ENCODE peak calls at places on chromosomes 4 and X, in ten cellular contexts. One of them, this sample, is unnamed.

GRCh38 chr4:114598191-114599121 is at the start of gene UGT8:
- DNase-seq in left ventricle myocardium inferior: peak
- DNase-seq in cardiac muscle cell: peak
- DNase-seq in brain microvascular endothelial cell: no peak
- DNase-seq in gastrocnemius medialis: no peak
- DNase-seq in ascending aorta: peak
- DNase-seq in fibroblast of lung: peak
- DNase-seq in mucosa of descending colon: peak
- DNase-seq in psoas muscle: peak
- DNase-seq in heart left ventricle: no peak
- DNase-seq in this sample: peak

GRCh38 chrX:46327229-46328081 is 217.8 kb downstream of the ZNF674 start:
- DNase-seq in fibroblast of lung: peak
- DNase-seq in psoas muscle: no peak
- DNase-seq in gastrocnemius medialis: no peak
- DNase-seq in brain microvascular endothelial cell: peak
- DNase-seq in cardiac muscle cell: peak
- DNase-seq in heart left ventricle: peak
- DNase-seq in left ventricle myocardium inferior: peak
- DNase-seq in mucosa of descending colon: peak
- DNase-seq in ascending aorta: peak
- DNase-seq in this sample: peak

GRCh38 chrX:15913161-15913560 is 58.5 kb upstream of the AP1S2 start:
- DNase-seq in cardiac muscle cell: no peak
- DNase-seq in heart left ventricle: no peak
- DNase-seq in left ventricle myocardium inferior: no peak
- DNase-seq in fibroblast of lung: no peak
- DNase-seq in gastrocnemius medialis: no peak
- DNase-seq in ascending aorta: no peak
- DNase-seq in mucosa of descending colon: no peak
- DNase-seq in brain microvascular endothelial cell: no peak
- DNase-seq in psoas muscle: no peak
- DNase-seq in this sample: no peak

GRCh38 chr4:125423124-125423523 is 108.4 kb downstream of the FAT4 start:
- DNase-seq in ascending aorta: no peak
- DNase-seq in cardiac muscle cell: no peak
- DNase-seq in left ventricle myocardium inferior: no peak
- DNase-seq in mucosa of descending colon: no peak
- DNase-seq in heart left ventricle: no peak
- DNase-seq in fibroblast of lung: no peak
- DNase-seq in psoas muscle: no peak
- DNase-seq in brain microvascular endothelial cell: no peak
- DNase-seq in gastrocnemius medialis: no peak
- DNase-seq in this sample: no peak

GRCh38 chr4:5812506-5813229 is 80.2 kb downstream of the CRMP1 start:
- DNase-seq in ascending aorta: no peak
- DNase-seq in psoas muscle: no peak
- DNase-seq in cardiac muscle cell: peak
- DNase-seq in gastrocnemius medialis: no peak
- DNase-seq in fibroblast of lung: peak
- DNase-seq in mucosa of descending colon: no peak
- DNase-seq in heart left ventricle: no peak
- DNase-seq in brain microvascular endothelial cell: peak
- DNase-seq in left ventricle myocardium inferior: no peak
- DNase-seq in this sample: no peak

GRCh38 chr4:158079661-158080060 is 93.2 kb downstream of the GASK1B start:
- DNase-seq in cardiac muscle cell: no peak
- DNase-seq in left ventricle myocardium inferior: no peak
- DNase-seq in heart left ventricle: peak
- DNase-seq in ascending aorta: no peak
- DNase-seq in fibroblast of lung: no peak
- DNase-seq in gastrocnemius medialis: no peak
- DNase-seq in mucosa of descending colon: no peak
- DNase-seq in psoas muscle: no peak
- DNase-seq in brain microvascular endothelial cell: no peak
- DNase-seq in this sample: no peak

GRCh38 chr4:150199056-150199455 is 120.8 kb downstream of the DCLK2 start:
- DNase-seq in heart left ventricle: no peak
- DNase-seq in mucosa of descending colon: no peak
- DNase-seq in cardiac muscle cell: no peak
- DNase-seq in brain microvascular endothelial cell: no peak
- DNase-seq in psoas muscle: no peak
- DNase-seq in fibroblast of lung: no peak
- DNase-seq in left ventricle myocardium inferior: no peak
- DNase-seq in ascending aorta: no peak
- DNase-seq in gastrocnemius medialis: no peak
- DNase-seq in this sample: no peak

GRCh38 chr4:117331817-117332216 is 246.4 kb upstream of the TRAM1L1 start:
- DNase-seq in cardiac muscle cell: no peak
- DNase-seq in left ventricle myocardium inferior: no peak
- DNase-seq in ascending aorta: no peak
- DNase-seq in gastrocnemius medialis: no peak
- DNase-seq in fibroblast of lung: no peak
- DNase-seq in brain microvascular endothelial cell: peak
- DNase-seq in heart left ventricle: no peak
- DNase-seq in mucosa of descending colon: no peak
- DNase-seq in psoas muscle: no peak
- DNase-seq in this sample: no peak

GRCh38 chrX:133594156-133594555 is 178.9 kb upstream of the GPC4 start:
- DNase-seq in fibroblast of lung: no peak
- DNase-seq in gastrocnemius medialis: no peak
- DNase-seq in heart left ventricle: no peak
- DNase-seq in left ventricle myocardium inferior: no peak
- DNase-seq in psoas muscle: no peak
- DNase-seq in brain microvascular endothelial cell: no peak
- DNase-seq in cardiac muscle cell: no peak
- DNase-seq in mucosa of descending colon: no peak
- DNase-seq in ascending aorta: no peak
- DNase-seq in this sample: no peak

GRCh38 chr4:78784255-78784654 is 8.1 kb downstream of the BMP2K start:
- DNase-seq in cardiac muscle cell: peak
- DNase-seq in gastrocnemius medialis: no peak
- DNase-seq in psoas muscle: no peak
- DNase-seq in left ventricle myocardium inferior: no peak
- DNase-seq in mucosa of descending colon: no peak
- DNase-seq in ascending aorta: no peak
- DNase-seq in heart left ventricle: no peak
- DNase-seq in fibroblast of lung: peak
- DNase-seq in brain microvascular endothelial cell: peak
- DNase-seq in this sample: no peak

GRCh38 chrX:12906392-12906791 is at the start of gene TLR8:
- DNase-seq in fibroblast of lung: no peak
- DNase-seq in mucosa of descending colon: no peak
- DNase-seq in gastrocnemius medialis: no peak
- DNase-seq in heart left ventricle: no peak
- DNase-seq in ascending aorta: no peak
- DNase-seq in left ventricle myocardium inferior: no peak
- DNase-seq in cardiac muscle cell: no peak
- DNase-seq in brain microvascular endothelial cell: no peak
- DNase-seq in psoas muscle: no peak
- DNase-seq in this sample: no peak

GRCh38 chr4:54318904-54319303 is 89.8 kb downstream of the PDGFRA start:
- DNase-seq in ascending aorta: no peak
- DNase-seq in heart left ventricle: no peak
- DNase-seq in cardiac muscle cell: peak
- DNase-seq in left ventricle myocardium inferior: no peak
- DNase-seq in psoas muscle: no peak
- DNase-seq in fibroblast of lung: peak
- DNase-seq in gastrocnemius medialis: no peak
- DNase-seq in brain microvascular endothelial cell: peak
- DNase-seq in mucosa of descending colon: no peak
- DNase-seq in this sample: no peak

GRCh38 chr4:36651253-36651652 is 369.8 kb downstream of the DTHD1 start:
- DNase-seq in ascending aorta: no peak
- DNase-seq in brain microvascular endothelial cell: no peak
- DNase-seq in fibroblast of lung: no peak
- DNase-seq in heart left ventricle: no peak
- DNase-seq in left ventricle myocardium inferior: no peak
- DNase-seq in psoas muscle: no peak
- DNase-seq in cardiac muscle cell: no peak
- DNase-seq in mucosa of descending colon: no peak
- DNase-seq in gastrocnemius medialis: no peak
- DNase-seq in this sample: no peak

GRCh38 chr4:145734576-145735329 is 54.8 kb downstream of the C4orf51 start:
- DNase-seq in left ventricle myocardium inferior: no peak
- DNase-seq in fibroblast of lung: peak
- DNase-seq in psoas muscle: peak
- DNase-seq in brain microvascular endothelial cell: peak
- DNase-seq in heart left ventricle: peak
- DNase-seq in mucosa of descending colon: peak
- DNase-seq in cardiac muscle cell: peak
- DNase-seq in ascending aorta: peak
- DNase-seq in gastrocnemius medialis: peak
- DNase-seq in this sample: no peak

GRCh38 chrX:109911046-109911445 is 91.9 kb upstream of the TMEM164 start:
- DNase-seq in fibroblast of lung: peak
- DNase-seq in left ventricle myocardium inferior: no peak
- DNase-seq in gastrocnemius medialis: no peak
- DNase-seq in cardiac muscle cell: peak
- DNase-seq in psoas muscle: no peak
- DNase-seq in brain microvascular endothelial cell: no peak
- DNase-seq in mucosa of descending colon: no peak
- DNase-seq in ascending aorta: no peak
- DNase-seq in heart left ventricle: no peak
- DNase-seq in this sample: no peak

GRCh38 chr4:79540143-79540542 is 132.1 kb upstream of the GK2 start:
- DNase-seq in ascending aorta: no peak
- DNase-seq in cardiac muscle cell: no peak
- DNase-seq in fibroblast of lung: no peak
- DNase-seq in gastrocnemius medialis: no peak
- DNase-seq in left ventricle myocardium inferior: no peak
- DNase-seq in heart left ventricle: no peak
- DNase-seq in mucosa of descending colon: no peak
- DNase-seq in brain microvascular endothelial cell: no peak
- DNase-seq in psoas muscle: no peak
- DNase-seq in this sample: no peak

GRCh38 chrX:152656087-152656486 is 18.4 kb downstream of the GABRQ start:
- DNase-seq in psoas muscle: no peak
- DNase-seq in fibroblast of lung: no peak
- DNase-seq in gastrocnemius medialis: no peak
- DNase-seq in left ventricle myocardium inferior: no peak
- DNase-seq in ascending aorta: no peak
- DNase-seq in brain microvascular endothelial cell: no peak
- DNase-seq in mucosa of descending colon: no peak
- DNase-seq in heart left ventricle: no peak
- DNase-seq in cardiac muscle cell: no peak
- DNase-seq in this sample: no peak

DNA sequence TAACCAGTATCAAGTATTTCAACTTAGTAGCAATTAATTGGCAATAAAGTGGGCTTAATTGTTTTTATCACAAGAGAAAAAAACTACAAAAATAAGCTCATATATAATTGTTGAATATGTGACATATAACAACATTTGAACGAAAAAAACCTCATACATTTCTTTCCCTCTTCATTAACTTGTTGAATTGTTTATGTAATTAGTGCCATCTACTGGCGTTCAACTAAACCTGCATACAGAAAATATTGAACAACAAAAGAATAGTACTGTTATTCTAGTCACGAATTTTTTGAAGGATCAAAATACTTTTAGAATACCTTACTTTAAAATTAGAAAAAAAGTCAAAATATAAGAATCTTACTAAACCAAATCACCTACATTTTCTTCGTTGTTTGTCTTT is 586.5 kb upstream of the FTHL17 start:
- DNase-seq in brain microvascular endothelial cell: no peak
- DNase-seq in cardiac muscle cell: peak
- DNase-seq in gastrocnemius medialis: no peak
- DNase-seq in heart left ventricle: no peak
- DNase-seq in left ventricle myocardium inferior: no peak
- DNase-seq in fibroblast of lung: peak
- DNase-seq in psoas muscle: no peak
- DNase-seq in ascending aorta: no peak
- DNase-seq in mucosa of descending colon: no peak
- DNase-seq in this sample: no peak
- TF ChIP-seq CTCF in brain microvascular endothelial cell: peak
- TF ChIP-seq CTCF in cardiac muscle cell: peak
- TF ChIP-seq CTCF in gastrocnemius medialis: peak
- TF ChIP-seq CTCF in heart left ventricle: peak
- TF ChIP-seq CTCF in left ventricle myocardium inferior: peak
- TF ChIP-seq CTCF in fibroblast of lung: peak
- TF ChIP-seq CTCF in psoas muscle: peak
- TF ChIP-seq CTCF in ascending aorta: peak
- TF ChIP-seq CTCF in mucosa of descending colon: no peak
- TF ChIP-seq CTCF in this sample: peak

DNA sequence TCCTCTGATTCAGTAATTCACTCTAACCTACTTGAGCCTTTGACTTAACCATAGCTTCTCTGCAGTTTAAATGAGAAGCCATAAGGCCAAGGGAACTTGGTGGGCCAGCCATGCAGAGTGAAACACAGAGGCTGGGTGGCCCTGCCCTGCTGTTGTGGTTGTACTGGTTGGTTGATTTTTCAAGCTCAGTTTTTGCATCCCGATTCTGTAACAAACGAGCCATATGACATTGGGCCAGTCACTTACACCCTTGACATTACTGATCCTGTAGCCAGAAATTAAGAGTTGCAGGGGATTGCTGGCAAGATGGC is 1.3 kb upstream of the RASGEF1B start:
- DNase-seq in cardiac muscle cell: no peak
- DNase-seq in mucosa of descending colon: no peak
- DNase-seq in left ventricle myocardium inferior: no peak
- DNase-seq in heart left ventricle: no peak
- DNase-seq in fibroblast of lung: no peak
- DNase-seq in gastrocnemius medialis: no peak
- DNase-seq in brain microvascular endothelial cell: no peak
- DNase-seq in ascending aorta: no peak
- DNase-seq in psoas muscle: no peak
- DNase-seq in this sample: no peak
- H3K4me3 ChIP-seq in cardiac muscle cell: no peak
- H3K4me3 ChIP-seq in mucosa of descending colon: no peak
- H3K4me3 ChIP-seq in left ventricle myocardium inferior: no peak
- H3K4me3 ChIP-seq in heart left ventricle: no peak
- H3K4me3 ChIP-seq in fibroblast of lung: no peak
- H3K4me3 ChIP-seq in gastrocnemius medialis: no peak
- H3K4me3 ChIP-seq in brain microvascular endothelial cell: no peak
- H3K4me3 ChIP-seq in ascending aorta: no peak
- H3K4me3 ChIP-seq in psoas muscle: no peak
- H3K4me3 ChIP-seq in this sample: no peak

DNA sequence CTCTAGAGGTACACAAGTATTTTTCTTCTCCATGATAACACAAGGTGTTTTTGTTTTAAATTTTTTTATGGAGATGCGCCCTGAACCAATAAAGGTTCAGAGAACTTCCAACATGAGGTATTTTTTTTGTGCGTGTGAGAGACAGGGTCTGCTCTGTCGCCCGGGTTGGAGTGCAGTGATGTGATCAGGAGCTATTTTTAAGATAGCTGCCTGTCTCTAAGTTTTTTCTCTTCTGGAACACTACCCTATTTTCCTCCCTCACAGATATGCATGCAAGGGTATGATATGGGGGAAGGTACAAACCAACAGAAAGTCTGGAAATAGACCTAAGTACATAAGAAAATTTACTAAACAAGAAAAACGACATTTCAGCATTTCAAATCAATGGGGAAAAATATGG is 3.0 kb downstream of the GCNA start:
- DNase-seq in mucosa of descending colon: no peak
- DNase-seq in psoas muscle: no peak
- DNase-seq in cardiac muscle cell: no peak
- DNase-seq in heart left ventricle: no peak
- DNase-seq in left ventricle myocardium inferior: no peak
- DNase-seq in ascending aorta: no peak
- DNase-seq in fibroblast of lung: no peak
- DNase-seq in brain microvascular endothelial cell: no peak
- DNase-seq in gastrocnemius medialis: no peak
- DNase-seq in this sample: no peak
- TF ChIP-seq CTCF in mucosa of descending colon: no peak
- TF ChIP-seq CTCF in psoas muscle: no peak
- TF ChIP-seq CTCF in cardiac muscle cell: no peak
- TF ChIP-seq CTCF in heart left ventricle: no peak
- TF ChIP-seq CTCF in left ventricle myocardium inferior: no peak
- TF ChIP-seq CTCF in ascending aorta: no peak
- TF ChIP-seq CTCF in fibroblast of lung: no peak
- TF ChIP-seq CTCF in brain microvascular endothelial cell: no peak
- TF ChIP-seq CTCF in gastrocnemius medialis: no peak
- TF ChIP-seq CTCF in this sample: no peak

GRCh38 chr4:252065-252601 is 53.1 kb downstream of the ZNF732 start:
- DNase-seq in psoas muscle: no peak
- DNase-seq in gastrocnemius medialis: no peak
- DNase-seq in left ventricle myocardium inferior: no peak
- DNase-seq in brain microvascular endothelial cell: no peak
- DNase-seq in fibroblast of lung: no peak
- DNase-seq in cardiac muscle cell: no peak
- DNase-seq in mucosa of descending colon: no peak
- DNase-seq in ascending aorta: no peak
- DNase-seq in heart left ventricle: no peak
- DNase-seq in this sample: no peak
- H3K4me3 ChIP-seq in psoas muscle: no peak
- H3K4me3 ChIP-seq in gastrocnemius medialis: no peak
- H3K4me3 ChIP-seq in left ventricle myocardium inferior: no peak
- H3K4me3 ChIP-seq in brain microvascular endothelial cell: no peak
- H3K4me3 ChIP-seq in fibroblast of lung: no peak
- H3K4me3 ChIP-seq in cardiac muscle cell: no peak
- H3K4me3 ChIP-seq in mucosa of descending colon: no peak
- H3K4me3 ChIP-seq in ascending aorta: no peak
- H3K4me3 ChIP-seq in heart left ventricle: no peak
- H3K4me3 ChIP-seq in this sample: no peak

This sample was measured in right lobe of liver.